ENCODE peak calls at places on chromosomes 2 and 18, in eight cellular contexts. L, R, P, G, J, I, V and O are unnamed samples.

GRCh38 chr2:172282944-172283343 is 144.4 kb upstream of the ITGA6 start:
- DNase-seq in L (no peak), R (peak; percentile 42), P (no peak), G (no peak), J (peak; percentile 72), I (peak; percentile 63), V (no peak), O (peak; percentile 66)

GRCh38 chr18:3319399-3319798 is 57.5 kb downstream of the MYL12B start:
- DNase-seq in L (no peak), R (no peak), P (no peak), G (no peak), J (no peak), I (no peak), V (no peak), O (no peak)

GRCh38 chr2:383888-384287 is 96.0 kb upstream of the ALKAL2 start:
- DNase-seq in L (no peak), R (no peak), P (no peak), G (no peak), J (no peak), I (no peak), V (no peak), O (no peak)

GRCh38 chr18:26479686-26480079 is 68.7 kb downstream of the KCTD1 start:
- DNase-seq in L (no peak), R (no peak), P (no peak), G (no peak), J (no peak), I (no peak), V (no peak), O (no peak)

GRCh38 chr2:86788881-86789686 is 1.6 kb downstream of the CD8A start:
- DNase-seq in L (no peak), R (no peak), P (no peak), G (no peak), J (no peak), I (peak; percentile 23), V (no peak), O (peak; percentile 44)

GRCh38 chr2:113117594-113118262 is 9.7 kb upstream of the IL1RN start:
- DNase-seq in L (no peak), R (peak; percentile 86), P (no peak), G (no peak), J (no peak), I (no peak), V (no peak), O (no peak)

GRCh38 chr2:121128741-121129659 is 156.0 kb downstream of the TFCP2L1 start:
- DNase-seq in L (no peak), R (no peak), P (no peak), G (no peak), J (peak; percentile 23), I (peak; percentile 43), V (no peak), O (peak; percentile 70)

GRCh38 chr2:70748002-70748779 is 19.8 kb downstream of the ADD2 start:
- DNase-seq in L (no peak), R (no peak), P (no peak), G (no peak), J (no peak), I (no peak), V (no peak), O (peak; percentile 17)

GRCh38 chr2:11856095-11856494 is 109.7 kb downstream of the LPIN1 start:
- DNase-seq in L (no peak), R (no peak), P (no peak), G (no peak), J (no peak), I (no peak), V (no peak), O (no peak)

GRCh38 chr2:74551942-74552913 is 1.5 kb downstream of the LOXL3 start:
- DNase-seq in L (no peak), R (no peak), P (no peak), G (no peak), J (no peak), I (no peak), V (no peak), O (no peak)

GRCh38 chr2:235045336-235045972 is 93.6 kb downstream of the SH3BP4 start:
- DNase-seq in L (no peak), R (no peak), P (no peak), G (no peak), J (no peak), I (no peak), V (no peak), O (no peak)

GRCh38 chr2:127100261-127101047 is 6.5 kb downstream of the BIN1 start:
- DNase-seq in L (no peak), R (no peak), P (no peak), G (no peak), J (no peak), I (no peak), V (no peak), O (no peak)

GRCh38 chr2:234690569-234691225 is 193.8 kb upstream of the ARL4C start:
- DNase-seq in L (no peak), R (peak; percentile 87), P (no peak), G (no peak), J (no peak), I (peak; percentile 49), V (no peak), O (peak; percentile 87)

GRCh38 chr2:130749641-130750040 is 5.7 kb upstream of the AMER3 start:
- DNase-seq in L (no peak), R (no peak), P (no peak), G (no peak), J (no peak), I (no peak), V (no peak), O (no peak)

GRCh38 chr18:45046226-45046625 is 365.5 kb downstream of the SETBP1 start:
- DNase-seq in L (no peak), R (no peak), P (no peak), G (no peak), J (no peak), I (no peak), V (no peak), O (peak; percentile 5)